ENCODE peak calls at places on chromosomes 4 and X, in nine cellular contexts. D is epithelial cell of prostate; Z is activated gamma-delta T cell treated with Interleukin-2 at 50 U/mL for 16 hours; B is activated CD4-positive, alpha-beta T cell treated with anti-CD3 and anti-CD28 coated beads, Interleukin-2, amount 50 U/mL, for 1 hour; X is naive thymus-derived CD8-positive, alpha-beta T cell; M is A172; F is chondrocyte; U is NCI-H345; J is stimulated activated naive CD8-positive, alpha-beta T cell treated with anti-CD3 and anti-CD28 coated beads, Interleukin-15, Interleukin-2, amounts not matched to agents 100 U/mL and 50 U/mL, for 24 hours. A is an unnamed sample.
A peak's percentile ranks its signal among the peaks of the same experiment; 100 is the strongest.

GRCh38 chrX:27728291-27728690 is 79.5 kb upstream of the MAGEB10 start:
- DNase-seq in D (peak; percentile 18), Z (no peak), B (no peak), X (no peak), M (peak; percentile 81), F (no peak), U (no peak), J (no peak), A (no peak)

GRCh38 chr4:1399508-1400190 is 6.6 kb downstream of the NKX1-1 start:
- DNase-seq in D (no peak), Z (no peak), B (no peak), X (peak; percentile 47), M (no peak), F (peak; percentile 51), U (no peak), J (no peak), A (no peak)

GRCh38 chr4:101304916-101305315 is 42.4 kb downstream of the PPP3CA start:
- DNase-seq in D (no peak), Z (no peak), B (no peak), X (no peak), M (peak; percentile 10), F (no peak), U (peak; percentile 1), J (no peak), A (no peak)

GRCh38 chr4:82499705-82500104 is 62.1 kb downstream of the TMEM150C start:
- DNase-seq in D (no peak), Z (no peak), B (no peak), X (no peak), M (no peak), F (no peak), U (peak; percentile 58), J (no peak), A (no peak)

GRCh38 chrX:54044126-54044876 is at the start of gene PHF8:
- DNase-seq in D (peak; percentile 78), Z (peak; percentile 93), B (peak; percentile 93), X (peak; percentile 97), M (peak; percentile 91), F (peak; percentile 95), U (peak; percentile 94), J (peak; percentile 93), A (peak; percentile 98)

GRCh38 chrX:147958316-147958715 is 22.8 kb upstream of the FMR1NB start:
- DNase-seq in D (no peak), Z (no peak), B (no peak), X (no peak), M (peak; percentile 75), F (no peak), U (no peak), J (no peak), A (no peak)

GRCh38 chr4:30718021-30718888 is 1.9 kb upstream of the PCDH7 start:
- DNase-seq in D (no peak), Z (no peak), B (no peak), X (no peak), M (peak; percentile 30), F (peak; percentile 93), U (peak; percentile 75), J (peak; percentile 6), A (peak; percentile 79)

GRCh38 chr4:183830438-183830985 is 74.6 kb upstream of the STOX2 start:
- DNase-seq in D (peak; percentile 46), Z (no peak), B (no peak), X (no peak), M (no peak), F (no peak), U (no peak), J (no peak), A (no peak)

GRCh38 chr4:181896609-181897008 is 346.6 kb upstream of the TENM3 start:
- DNase-seq in D (no peak), Z (no peak), B (no peak), X (no peak), M (no peak), F (no peak), U (no peak), J (no peak), A (no peak)

GRCh38 chr4:38163216-38164006 is 203.2 kb downstream of the PTTG2 start:
- DNase-seq in D (peak; percentile 66), Z (no peak), B (no peak), X (no peak), M (peak; percentile 60), F (no peak), U (no peak), J (no peak), A (no peak)

GRCh38 chrX:42992199-42992943 is 214.4 kb upstream of the PPP1R2C start:
- DNase-seq in D (no peak), Z (no peak), B (no peak), X (no peak), M (peak; percentile 57), F (no peak), U (no peak), J (no peak), A (no peak)

GRCh38 chr4:188778880-188779279 is 639.6 kb downstream of the TRIML1 start:
- DNase-seq in D (no peak), Z (no peak), B (no peak), X (no peak), M (peak; percentile 16), F (no peak), U (no peak), J (no peak), A (no peak)

GRCh38 chr4:151626228-151626627 is 134.6 kb downstream of the GATB start:
- DNase-seq in D (no peak), Z (no peak), B (no peak), X (no peak), M (no peak), F (no peak), U (no peak), J (no peak), A (no peak)

GRCh38 chrX:21741869-21742701 is 15.8 kb downstream of the SMPX start:
- DNase-seq in D (no peak), Z (no peak), B (no peak), X (no peak), M (no peak), F (no peak), U (peak; percentile 17), J (no peak), A (no peak)

GRCh38 chr4:30728291-30728690 is 8.1 kb downstream of the PCDH7 start:
- DNase-seq in D (no peak), Z (no peak), B (no peak), X (no peak), M (no peak), F (no peak), U (no peak), J (no peak), A (no peak)

GRCh38 chrX:9285342-9285771 is 179.5 kb upstream of the TBL1X start:
- DNase-seq in D (no peak), Z (peak; percentile 6), B (no peak), X (no peak), M (no peak), F (no peak), U (no peak), J (peak; percentile 60), A (no peak)

GRCh38 chrX:115226929-115227328 is 7.0 kb downstream of the LRCH2 start:
- DNase-seq in D (no peak), Z (no peak), B (no peak), X (no peak), M (no peak), F (no peak), U (peak; percentile 54), J (no peak), A (no peak)

GRCh38 chrX:53599781-53600396 is 86.6 kb downstream of the HUWE1 start:
- DNase-seq in D (no peak), Z (no peak), B (no peak), X (no peak), M (peak; percentile 4), F (no peak), U (no peak), J (no peak), A (no peak)

A was measured in spleen.